ENCODE peak calls at places on chromosomes 7 and 10, in four cellular contexts. One of them, this sample, is unnamed.
A peak's percentile ranks its signal among the peaks of the same experiment; 100 is the strongest.

GRCh38 chr7:100167912-100168323 is 499 bp downstream of the GAL3ST4 start:
- DNase-seq in heart right ventricle: no peak
- DNase-seq in naive thymus-derived CD4-positive, alpha-beta T cell: peak; percentile 32
- DNase-seq in fibroblast of lung: peak; percentile 30
- DNase-seq in this sample: no peak

GRCh38 chr10:112209534-112210200 is 26.1 kb upstream of the GPAM start:
- DNase-seq in fibroblast of lung: no peak
- DNase-seq in naive thymus-derived CD4-positive, alpha-beta T cell: no peak
- DNase-seq in heart right ventricle: no peak
- DNase-seq in this sample: no peak

GRCh38 chr10:69014171-69014570 is 25.6 kb downstream of the KIFBP start:
- DNase-seq in heart right ventricle: no peak
- DNase-seq in naive thymus-derived CD4-positive, alpha-beta T cell: no peak
- DNase-seq in fibroblast of lung: no peak
- DNase-seq in this sample: no peak

GRCh38 chr10:75238182-75239180 is 2.7 kb upstream of the COMTD1 start:
- DNase-seq in naive thymus-derived CD4-positive, alpha-beta T cell: no peak
- DNase-seq in fibroblast of lung: no peak
- DNase-seq in heart right ventricle: no peak
- DNase-seq in this sample: no peak

GRCh38 chr7:7709263-7709662 is 9.1 kb downstream of the RPA3 start:
- DNase-seq in naive thymus-derived CD4-positive, alpha-beta T cell: no peak
- DNase-seq in heart right ventricle: no peak
- DNase-seq in fibroblast of lung: no peak
- DNase-seq in this sample: no peak

GRCh38 chr7:3042861-3043489 is 692 bp downstream of the CARD11 start:
- DNase-seq in heart right ventricle: no peak
- DNase-seq in naive thymus-derived CD4-positive, alpha-beta T cell: peak; percentile 53
- DNase-seq in fibroblast of lung: no peak
- DNase-seq in this sample: no peak

GRCh38 chr10:60208676-60209269 is 180.9 kb downstream of the ANK3 start:
- DNase-seq in fibroblast of lung: peak; percentile 69
- DNase-seq in heart right ventricle: no peak
- DNase-seq in naive thymus-derived CD4-positive, alpha-beta T cell: no peak
- DNase-seq in this sample: no peak

GRCh38 chr7:96023376-96023775 is 251.0 kb downstream of the DYNC1I1 start:
- DNase-seq in fibroblast of lung: no peak
- DNase-seq in naive thymus-derived CD4-positive, alpha-beta T cell: no peak
- DNase-seq in heart right ventricle: no peak
- DNase-seq in this sample: no peak

GRCh38 chr10:69318087-69318996 is 40.0 kb downstream of the HK1 start:
- DNase-seq in heart right ventricle: peak; percentile 93
- DNase-seq in naive thymus-derived CD4-positive, alpha-beta T cell: peak; percentile 92
- DNase-seq in fibroblast of lung: peak; percentile 74
- DNase-seq in this sample: peak; percentile 63

GRCh38 chr10:97574374-97575100 is 2.0 kb downstream of the ANKRD2 start:
- DNase-seq in fibroblast of lung: peak; percentile 52
- DNase-seq in heart right ventricle: peak; percentile 37
- DNase-seq in naive thymus-derived CD4-positive, alpha-beta T cell: no peak
- DNase-seq in this sample: peak; percentile 35

GRCh38 chr7:151721694-151722093 is 155.2 kb downstream of the PRKAG2 start:
- DNase-seq in fibroblast of lung: no peak
- DNase-seq in heart right ventricle: no peak
- DNase-seq in naive thymus-derived CD4-positive, alpha-beta T cell: no peak
- DNase-seq in this sample: no peak

GRCh38 chr10:90321132-90321816 is 536.6 kb downstream of the HTR7 start:
- DNase-seq in naive thymus-derived CD4-positive, alpha-beta T cell: no peak
- DNase-seq in heart right ventricle: no peak
- DNase-seq in fibroblast of lung: peak; percentile 34
- DNase-seq in this sample: no peak

GRCh38 chr7:66558660-66559465 is 69.8 kb upstream of the KCTD7 start:
- DNase-seq in naive thymus-derived CD4-positive, alpha-beta T cell: no peak
- DNase-seq in heart right ventricle: no peak
- DNase-seq in fibroblast of lung: no peak
- DNase-seq in this sample: no peak

GRCh38 chr10:76297787-76298281 is 866.4 kb downstream of the LRMDA start:
- DNase-seq in heart right ventricle: no peak
- DNase-seq in fibroblast of lung: no peak
- DNase-seq in naive thymus-derived CD4-positive, alpha-beta T cell: no peak
- DNase-seq in this sample: no peak

GRCh38 chr10:86968271-86968993 is at the start of gene ADIRF:
- DNase-seq in fibroblast of lung: no peak
- DNase-seq in heart right ventricle: peak; percentile 71
- DNase-seq in naive thymus-derived CD4-positive, alpha-beta T cell: peak; percentile 29
- DNase-seq in this sample: no peak

GRCh38 chr7:98553666-98554065 is 63.4 kb upstream of the NPTX2 start:
- DNase-seq in naive thymus-derived CD4-positive, alpha-beta T cell: no peak
- DNase-seq in heart right ventricle: no peak
- DNase-seq in fibroblast of lung: no peak
- DNase-seq in this sample: no peak

GRCh38 chr7:44959956-44960640 is 18.7 kb downstream of the MYO1G start:
- DNase-seq in heart right ventricle: no peak
- DNase-seq in naive thymus-derived CD4-positive, alpha-beta T cell: no peak
- DNase-seq in fibroblast of lung: no peak
- DNase-seq in this sample: no peak

GRCh38 chr7:25396661-25397060 is 168.4 kb upstream of the NPVF start:
- DNase-seq in heart right ventricle: no peak
- DNase-seq in naive thymus-derived CD4-positive, alpha-beta T cell: no peak
- DNase-seq in fibroblast of lung: no peak
- DNase-seq in this sample: no peak

GRCh38 chr7:35875292-35875691 is 74.4 kb downstream of the SEPTIN7 start:
- DNase-seq in heart right ventricle: no peak
- DNase-seq in naive thymus-derived CD4-positive, alpha-beta T cell: no peak
- DNase-seq in fibroblast of lung: no peak
- DNase-seq in this sample: no peak

GRCh38 chr10:124648738-124649137 is 95.4 kb downstream of the FAM53B start:
- DNase-seq in heart right ventricle: peak; percentile 76
- DNase-seq in fibroblast of lung: peak; percentile 93
- DNase-seq in naive thymus-derived CD4-positive, alpha-beta T cell: peak; percentile 61
- DNase-seq in this sample: no peak

GRCh38 chr10:103045961-103046360 is 127.9 kb downstream of the CNNM2 start:
- DNase-seq in heart right ventricle: no peak
- DNase-seq in naive thymus-derived CD4-positive, alpha-beta T cell: no peak
- DNase-seq in fibroblast of lung: no peak
- DNase-seq in this sample: no peak
- H3K27ac ChIP-seq in heart right ventricle: no peak overlapping the region
- H3K27ac ChIP-seq in naive thymus-derived CD4-positive, alpha-beta T cell: no peak overlapping the region
- H3K27ac ChIP-seq in fibroblast of lung: no peak overlapping the region
- H3K27ac ChIP-seq in this sample: peak overlapping the region; percentile 89

DNA sequence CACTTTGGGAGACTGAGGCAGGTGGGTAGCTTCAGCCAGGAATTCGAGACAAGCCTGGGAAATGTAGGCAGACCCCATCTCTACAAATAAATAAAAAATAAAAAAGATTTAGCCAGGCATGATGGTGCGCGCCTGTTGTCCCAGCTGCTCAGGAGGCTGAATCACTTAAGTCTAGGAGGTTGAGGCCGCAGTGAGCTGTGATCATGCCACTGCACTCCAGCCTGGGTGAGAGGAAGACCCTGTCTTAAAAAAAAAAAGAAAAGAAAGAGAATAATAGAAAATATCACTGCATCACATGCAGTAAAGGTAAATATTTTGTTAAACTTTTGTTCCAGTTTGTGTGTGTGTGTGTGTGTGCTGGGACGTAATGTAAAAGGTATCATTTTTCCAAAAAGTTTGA is 3.0 kb downstream of the STRIP2 start:
- DNase-seq in heart right ventricle: no peak
- DNase-seq in fibroblast of lung: no peak
- DNase-seq in naive thymus-derived CD4-positive, alpha-beta T cell: no peak
- DNase-seq in this sample: no peak
- H3K27ac ChIP-seq in heart right ventricle: no peak overlapping the region
- H3K27ac ChIP-seq in fibroblast of lung: no peak overlapping the region
- H3K27ac ChIP-seq in naive thymus-derived CD4-positive, alpha-beta T cell: no peak overlapping the region
- H3K27ac ChIP-seq in this sample: no peak overlapping the region

DNA sequence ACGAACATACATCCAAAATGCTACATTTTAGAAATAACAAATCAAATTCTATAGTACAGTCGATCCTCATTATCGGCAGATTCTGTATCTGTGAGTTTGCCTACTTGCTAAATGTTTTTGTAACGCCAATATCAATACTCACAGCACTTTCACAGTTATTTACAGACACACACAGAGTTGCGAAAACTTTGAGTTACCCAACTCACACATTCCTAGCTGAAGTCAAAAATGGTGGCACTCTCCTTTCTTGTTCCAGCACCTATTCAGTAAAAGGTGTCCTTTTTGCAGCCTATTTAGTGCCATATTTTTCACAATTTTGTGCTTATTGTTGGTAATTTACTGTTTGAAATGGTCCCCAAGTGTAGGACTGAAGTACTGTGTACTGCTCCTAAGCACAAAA is 161.7 kb downstream of the AKR1D1 start:
- DNase-seq in naive thymus-derived CD4-positive, alpha-beta T cell: no peak
- DNase-seq in heart right ventricle: no peak
- DNase-seq in fibroblast of lung: no peak
- DNase-seq in this sample: no peak
- H3K27ac ChIP-seq in naive thymus-derived CD4-positive, alpha-beta T cell: no peak overlapping the region
- H3K27ac ChIP-seq in heart right ventricle: no peak overlapping the region
- H3K27ac ChIP-seq in fibroblast of lung: no peak overlapping the region
- H3K27ac ChIP-seq in this sample: no peak overlapping the region

GRCh38 chr10:119737827-119738226 is 12.0 kb downstream of the INPP5F start:
- DNase-seq in fibroblast of lung: peak; percentile 88
- DNase-seq in heart right ventricle: no peak
- DNase-seq in naive thymus-derived CD4-positive, alpha-beta T cell: no peak
- DNase-seq in this sample: no peak

GRCh38 chr10:119735451-119735850 is 9.6 kb downstream of the INPP5F start:
- DNase-seq in fibroblast of lung: no peak
- DNase-seq in heart right ventricle: no peak
- DNase-seq in naive thymus-derived CD4-positive, alpha-beta T cell: no peak
- DNase-seq in this sample: no peak

GRCh38 chr10:119738962-119739361 is 13.1 kb downstream of the INPP5F start:
- DNase-seq in heart right ventricle: no peak
- DNase-seq in naive thymus-derived CD4-positive, alpha-beta T cell: no peak
- DNase-seq in fibroblast of lung: no peak
- DNase-seq in this sample: no peak

GRCh38 chr10:119736220-119736619 is 10.4 kb downstream of the INPP5F start:
- DNase-seq in naive thymus-derived CD4-positive, alpha-beta T cell: no peak
- DNase-seq in heart right ventricle: no peak
- DNase-seq in fibroblast of lung: no peak
- DNase-seq in this sample: no peak

GRCh38 chr10:119737039-119737663 is 11.3 kb downstream of the INPP5F start:
- DNase-seq in heart right ventricle: no peak
- DNase-seq in naive thymus-derived CD4-positive, alpha-beta T cell: peak; percentile 6
- DNase-seq in fibroblast of lung: no peak
- DNase-seq in this sample: no peak
- H3K27ac ChIP-seq in heart right ventricle: no peak overlapping the region
- H3K27ac ChIP-seq in naive thymus-derived CD4-positive, alpha-beta T cell: no peak overlapping the region
- H3K27ac ChIP-seq in fibroblast of lung: peak overlapping the region; percentile 24
- H3K27ac ChIP-seq in this sample: no peak overlapping the region

GRCh38 chr7:82050792-82051191 is 280.9 kb upstream of the HGF start:
- DNase-seq in naive thymus-derived CD4-positive, alpha-beta T cell: no peak
- DNase-seq in fibroblast of lung: peak; percentile 64
- DNase-seq in heart right ventricle: no peak
- DNase-seq in this sample: no peak
- H3K27ac ChIP-seq in naive thymus-derived CD4-positive, alpha-beta T cell: no peak overlapping the region
- H3K27ac ChIP-seq in fibroblast of lung: no peak overlapping the region
- H3K27ac ChIP-seq in heart right ventricle: no peak overlapping the region
- H3K27ac ChIP-seq in this sample: no peak overlapping the region

GRCh38 chr10:129845081-129845823 is 118.8 kb downstream of the EBF3 start:
- DNase-seq in heart right ventricle: no peak
- DNase-seq in fibroblast of lung: no peak
- DNase-seq in naive thymus-derived CD4-positive, alpha-beta T cell: no peak
- DNase-seq in this sample: no peak

GRCh38 chr10:129843131-129843541 is 120.9 kb downstream of the EBF3 start:
- DNase-seq in naive thymus-derived CD4-positive, alpha-beta T cell: no peak
- DNase-seq in fibroblast of lung: no peak
- DNase-seq in heart right ventricle: no peak
- DNase-seq in this sample: no peak

GRCh38 chr10:129843702-129844101 is 120.4 kb downstream of the EBF3 start:
- DNase-seq in fibroblast of lung: no peak
- DNase-seq in naive thymus-derived CD4-positive, alpha-beta T cell: no peak
- DNase-seq in heart right ventricle: no peak
- DNase-seq in this sample: no peak

GRCh38 chr10:129842031-129842430 is 122.0 kb downstream of the EBF3 start:
- DNase-seq in fibroblast of lung: no peak
- DNase-seq in naive thymus-derived CD4-positive, alpha-beta T cell: no peak
- DNase-seq in heart right ventricle: no peak
- DNase-seq in this sample: no peak

GRCh38 chr10:129844191-129844590 is 119.9 kb downstream of the EBF3 start:
- DNase-seq in naive thymus-derived CD4-positive, alpha-beta T cell: no peak
- DNase-seq in heart right ventricle: no peak
- DNase-seq in fibroblast of lung: no peak
- DNase-seq in this sample: no peak
- H3K27ac ChIP-seq in naive thymus-derived CD4-positive, alpha-beta T cell: no peak overlapping the region
- H3K27ac ChIP-seq in heart right ventricle: no peak overlapping the region
- H3K27ac ChIP-seq in fibroblast of lung: no peak overlapping the region
- H3K27ac ChIP-seq in this sample: no peak overlapping the region

This sample was measured in thoracic aorta.